ENCODE peak calls at places on chromosome 18, in seven cellular contexts. One of them, this sample, is unnamed.

GRCh38 chr18:26185267-26185666 is 41.0 kb upstream of the TAF4B start:
- DNase-seq in H9: no peak
- DNase-seq in SJSA1: no peak
- DNase-seq in thoracic aorta: no peak
- DNase-seq in cardiac muscle cell: no peak
- DNase-seq in mammary epithelial cell: no peak
- DNase-seq in mesenchymal stem cell: no peak
- DNase-seq in this sample: no peak

GRCh38 chr18:32019251-32019943 is 772 bp downstream of the RNF125 start:
- DNase-seq in thoracic aorta: no peak
- DNase-seq in mammary epithelial cell: peak; percentile 47
- DNase-seq in SJSA1: no peak
- DNase-seq in cardiac muscle cell: peak; percentile 49
- DNase-seq in H9: peak; percentile 49
- DNase-seq in mesenchymal stem cell: peak; percentile 41
- DNase-seq in this sample: peak; percentile 28

GRCh38 chr18:11553098-11553940 is 56.1 kb upstream of the SLC35G4 start:
- DNase-seq in mammary epithelial cell: peak; percentile 21
- DNase-seq in cardiac muscle cell: peak; percentile 65
- DNase-seq in thoracic aorta: no peak
- DNase-seq in SJSA1: no peak
- DNase-seq in H9: peak; percentile 73
- DNase-seq in mesenchymal stem cell: peak; percentile 66
- DNase-seq in this sample: peak; percentile 32

GRCh38 chr18:70365361-70365760 is 76.5 kb downstream of the SOCS6 start:
- DNase-seq in SJSA1: no peak
- DNase-seq in mammary epithelial cell: no peak
- DNase-seq in cardiac muscle cell: no peak
- DNase-seq in mesenchymal stem cell: no peak
- DNase-seq in thoracic aorta: no peak
- DNase-seq in H9: no peak
- DNase-seq in this sample: no peak

GRCh38 chr18:35624140-35624539 is 42.6 kb downstream of the GALNT1 start:
- DNase-seq in H9: no peak
- DNase-seq in thoracic aorta: no peak
- DNase-seq in SJSA1: no peak
- DNase-seq in mammary epithelial cell: no peak
- DNase-seq in cardiac muscle cell: no peak
- DNase-seq in mesenchymal stem cell: no peak
- DNase-seq in this sample: no peak

GRCh38 chr18:3983351-3983969 is 471.6 kb downstream of the DLGAP1 start:
- DNase-seq in SJSA1: no peak
- DNase-seq in H9: no peak
- DNase-seq in mesenchymal stem cell: peak; percentile 72
- DNase-seq in cardiac muscle cell: no peak
- DNase-seq in mammary epithelial cell: peak; percentile 97
- DNase-seq in thoracic aorta: no peak
- DNase-seq in this sample: peak; percentile 99

GRCh38 chr18:26457611-26458350 is 90.6 kb downstream of the KCTD1 start:
- DNase-seq in mesenchymal stem cell: no peak
- DNase-seq in SJSA1: no peak
- DNase-seq in thoracic aorta: no peak
- DNase-seq in mammary epithelial cell: no peak
- DNase-seq in H9: peak; percentile 91
- DNase-seq in cardiac muscle cell: peak; percentile 54
- DNase-seq in this sample: no peak

GRCh38 chr18:9575558-9575957 is 38.8 kb downstream of the PPP4R1 start:
- DNase-seq in mesenchymal stem cell: peak; percentile 97
- DNase-seq in SJSA1: peak; percentile 88
- DNase-seq in cardiac muscle cell: peak; percentile 98
- DNase-seq in mammary epithelial cell: peak; percentile 74
- DNase-seq in H9: peak; percentile 49
- DNase-seq in thoracic aorta: peak; percentile 78
- DNase-seq in this sample: peak; percentile 54

GRCh38 chr18:79402977-79403722 is 7.4 kb downstream of the NFATC1 start:
- DNase-seq in H9: no peak
- DNase-seq in SJSA1: no peak
- DNase-seq in cardiac muscle cell: no peak
- DNase-seq in thoracic aorta: no peak
- DNase-seq in mesenchymal stem cell: no peak
- DNase-seq in mammary epithelial cell: peak; percentile 3
- DNase-seq in this sample: peak; percentile 39
- H3K4me1 ChIP-seq in H9: no peaks in the 10 kb centered on the region
- H3K4me1 ChIP-seq in SJSA1: peaks cover 5% of the 10 kb centered on the region
- H3K4me1 ChIP-seq in cardiac muscle cell: peaks cover 3% of the 10 kb centered on the region
- H3K4me1 ChIP-seq in thoracic aorta: peaks cover 32% of the 10 kb centered on the region
- H3K4me1 ChIP-seq in mesenchymal stem cell: peaks cover 23% of the 10 kb centered on the region
- H3K4me1 ChIP-seq in mammary epithelial cell: peaks cover 9% of the 10 kb centered on the region
- H3K4me1 ChIP-seq in this sample: peaks cover 17% of the 10 kb centered on the region

DNA sequence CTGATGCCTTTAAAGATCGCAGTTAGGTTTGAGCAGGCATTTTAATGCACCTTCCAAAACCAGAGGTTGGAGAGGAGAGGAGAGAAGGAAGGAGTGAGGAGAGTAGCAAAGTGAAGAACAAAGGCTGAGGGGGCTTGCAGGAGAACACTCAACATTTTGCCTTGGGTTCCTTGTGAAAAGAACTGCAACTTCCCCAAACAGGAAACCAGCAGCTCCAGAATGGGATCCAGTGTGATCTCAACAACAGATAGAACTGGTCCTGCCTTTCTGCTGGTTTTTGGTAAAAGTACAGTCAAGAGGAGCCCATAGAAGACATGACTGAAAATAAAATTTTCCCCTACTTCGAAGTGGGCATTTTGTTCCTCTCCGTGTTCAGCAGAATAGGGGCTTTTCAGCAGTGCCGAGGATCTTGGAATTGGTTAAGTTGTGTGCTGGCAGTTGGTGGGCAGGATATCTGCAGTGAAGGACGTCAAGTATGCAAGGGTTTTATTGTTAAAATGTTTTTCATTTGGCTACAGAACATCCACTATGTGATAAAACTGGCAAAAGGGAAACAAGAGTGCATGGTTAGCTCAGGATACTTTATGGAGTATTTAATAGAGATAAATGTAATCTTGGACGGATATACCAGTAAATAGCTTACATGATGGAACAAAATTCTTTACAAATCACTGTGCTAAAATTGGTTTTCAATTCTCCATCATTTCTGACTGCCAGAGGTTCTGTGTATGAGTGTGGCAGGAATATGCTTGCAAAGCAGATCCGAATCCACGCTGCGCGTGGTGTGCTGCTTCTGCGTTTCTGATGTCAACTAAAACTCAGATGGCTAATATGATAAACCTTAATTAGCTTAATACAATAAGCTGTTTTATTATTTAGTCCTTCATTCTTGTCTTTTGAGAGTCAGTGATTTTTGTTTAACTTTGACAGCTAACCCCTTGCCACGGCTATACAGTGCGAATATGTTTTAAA is 1.9 kb downstream of the ZNF532 start:
- DNase-seq in thoracic aorta: no peak
- DNase-seq in H9: no peak
- DNase-seq in SJSA1: no peak
- DNase-seq in mesenchymal stem cell: no peak
- DNase-seq in cardiac muscle cell: no peak
- DNase-seq in mammary epithelial cell: no peak
- DNase-seq in this sample: no peak
- H3K4me1 ChIP-seq in thoracic aorta: peaks cover 88% of the 10 kb centered on the region
- H3K4me1 ChIP-seq in H9: peaks cover 10% of the 10 kb centered on the region
- H3K4me1 ChIP-seq in SJSA1: peaks cover 80% of the 10 kb centered on the region
- H3K4me1 ChIP-seq in mesenchymal stem cell: peaks cover 24% of the 10 kb centered on the region
- H3K4me1 ChIP-seq in cardiac muscle cell: peaks cover 65% of the 10 kb centered on the region
- H3K4me1 ChIP-seq in mammary epithelial cell: peaks cover 56% of the 10 kb centered on the region
- H3K4me1 ChIP-seq in this sample: peaks cover 32% of the 10 kb centered on the region

DNA sequence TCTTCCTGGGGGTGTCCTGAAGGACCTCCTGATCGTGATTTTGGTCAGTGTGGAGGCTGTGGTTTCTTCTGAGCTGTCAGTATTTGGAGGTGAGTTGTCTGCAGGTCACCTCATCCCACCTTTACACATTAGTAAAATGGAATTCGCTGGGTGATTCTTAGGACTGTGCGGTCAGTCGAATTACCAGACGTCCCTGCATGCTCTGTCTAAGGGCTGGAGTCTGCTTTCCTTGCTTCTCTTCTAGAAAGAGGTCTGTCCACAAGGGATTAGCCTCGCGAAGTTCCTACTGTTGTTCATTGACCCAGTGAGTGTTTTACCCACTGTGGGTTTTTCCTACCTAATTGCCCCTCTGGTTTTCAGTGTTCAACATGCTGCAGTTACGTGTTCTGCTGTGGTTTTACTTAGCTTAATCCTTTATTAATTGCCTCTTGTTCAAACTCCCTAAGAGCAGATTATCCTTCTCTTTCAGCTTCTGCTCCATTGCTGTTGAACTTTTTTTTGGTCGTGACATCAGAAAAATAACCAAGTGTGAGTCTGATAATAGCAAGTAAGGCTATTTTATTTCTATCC is 183.4 kb downstream of the NEDD4L start:
- DNase-seq in H9: no peak
- DNase-seq in mesenchymal stem cell: no peak
- DNase-seq in mammary epithelial cell: no peak
- DNase-seq in SJSA1: no peak
- DNase-seq in thoracic aorta: no peak
- DNase-seq in cardiac muscle cell: no peak
- DNase-seq in this sample: no peak
- H3K4me1 ChIP-seq in H9: peaks cover 23% of the 10 kb centered on the region
- H3K4me1 ChIP-seq in mesenchymal stem cell: peaks cover 20% of the 10 kb centered on the region
- H3K4me1 ChIP-seq in mammary epithelial cell: peaks cover 59% of the 10 kb centered on the region
- H3K4me1 ChIP-seq in SJSA1: peaks cover 64% of the 10 kb centered on the region
- H3K4me1 ChIP-seq in thoracic aorta: peaks cover 18% of the 10 kb centered on the region
- H3K4me1 ChIP-seq in cardiac muscle cell: peaks cover 17% of the 10 kb centered on the region
- H3K4me1 ChIP-seq in this sample: peaks cover 48% of the 10 kb centered on the region

GRCh38 chr18:43934322-43935050 is 657.2 kb upstream of the SYT4 start:
- DNase-seq in cardiac muscle cell: no peak
- DNase-seq in mesenchymal stem cell: peak; percentile 33
- DNase-seq in H9: no peak
- DNase-seq in mammary epithelial cell: no peak
- DNase-seq in SJSA1: no peak
- DNase-seq in thoracic aorta: no peak
- DNase-seq in this sample: no peak
- H3K4me1 ChIP-seq in cardiac muscle cell: no peaks in the 10 kb centered on the region
- H3K4me1 ChIP-seq in mesenchymal stem cell: peaks cover 2% of the 10 kb centered on the region
- H3K4me1 ChIP-seq in H9: no peaks in the 10 kb centered on the region
- H3K4me1 ChIP-seq in mammary epithelial cell: no peaks in the 10 kb centered on the region
- H3K4me1 ChIP-seq in SJSA1: peaks cover 16% of the 10 kb centered on the region
- H3K4me1 ChIP-seq in thoracic aorta: no peaks in the 10 kb centered on the region
- H3K4me1 ChIP-seq in this sample: no peaks in the 10 kb centered on the region